ENCODE peak calls at places on chromosomes 13 and 19, in eight cellular contexts. B is stimulated activated CD4-positive, alpha-beta T cell treated with anti-CD3 and anti-CD28 coated beads, Interleukin-1b, Interleukin-23, amount 100 ng/mL, for 1 hour; X is HCEC 1CT; V is DMS53; Q is stimulated activated CD8-positive, alpha-beta memory T cell treated with anti-CD3 and anti-CD28 coated beads, Interleukin-15, amount 100 ng/mL, for 1 hour; E is A673; G is GM04504; F is KBM-7. T is an unnamed sample.

GRCh38 chr19:16714702-16715294 is 4.8 kb upstream of the NWD1 start:
- DNase-seq in B (peak; percentile 6), X (peak; percentile 45), V (peak; percentile 58), Q (no peak), E (peak; percentile 77), G (no peak), F (peak; percentile 86), T (no peak)

GRCh38 chr19:49338691-49339363 is 3.6 kb downstream of the CD37 start:
- DNase-seq in B (no peak), X (no peak), V (peak; percentile 85), Q (no peak), E (peak; percentile 87), G (no peak), F (no peak), T (peak; percentile 42)

GRCh38 chr19:18802354-18802753 is 11.2 kb upstream of the COMP start:
- DNase-seq in B (no peak), X (no peak), V (no peak), Q (no peak), E (peak; percentile 58), G (no peak), F (no peak), T (no peak)

GRCh38 chr13:40058757-40059236 is 403.3 kb downstream of the COG6 start:
- DNase-seq in B (no peak), X (peak; percentile 35), V (peak; percentile 71), Q (no peak), E (no peak), G (no peak), F (no peak), T (no peak)

GRCh38 chr19:41612483-41612882 is 14.4 kb downstream of the CEACAM4 start:
- DNase-seq in B (no peak), X (no peak), V (no peak), Q (no peak), E (no peak), G (no peak), F (no peak), T (no peak)

GRCh38 chr19:50173144-50173543 is 10.1 kb upstream of the IZUMO2 start:
- DNase-seq in B (no peak), X (no peak), V (peak; percentile 20), Q (no peak), E (no peak), G (no peak), F (peak; percentile 11), T (no peak)

GRCh38 chr19:3809881-3810707 is 23.9 kb upstream of the MATK start:
- DNase-seq in B (no peak), X (no peak), V (no peak), Q (no peak), E (no peak), G (no peak), F (no peak), T (no peak)

GRCh38 chr13:36848228-36848982 is 29.4 kb downstream of the RFXAP start:
- DNase-seq in B (no peak), X (peak; percentile 11), V (peak; percentile 84), Q (no peak), E (peak; percentile 36), G (no peak), F (peak; percentile 29), T (no peak)

GRCh38 chr13:95624020-95624419 is 20.5 kb downstream of the DZIP1 start:
- DNase-seq in B (no peak), X (peak; percentile 57), V (peak; percentile 54), Q (no peak), E (peak; percentile 68), G (no peak), F (peak; percentile 55), T (no peak)

GRCh38 chr13:93169980-93170379 is 56.6 kb upstream of the GPC6 start:
- DNase-seq in B (no peak), X (peak; percentile 94), V (peak; percentile 57), Q (no peak), E (no peak), G (peak; percentile 28), F (no peak), T (no peak)

GRCh38 chr13:110610955-110611595 is 4.3 kb upstream of the NAXD start:
- DNase-seq in B (no peak), X (peak; percentile 37), V (no peak), Q (no peak), E (peak; percentile 22), G (no peak), F (no peak), T (no peak)

GRCh38 chr13:99484405-99484981 is 16.8 kb upstream of the TM9SF2 start:
- DNase-seq in B (no peak), X (peak; percentile 73), V (no peak), Q (no peak), E (no peak), G (peak; percentile 63), F (no peak), T (no peak)

GRCh38 chr19:5828661-5829566 is 10.6 kb downstream of the FUT6 start:
- DNase-seq in B (no peak), X (no peak), V (peak; percentile 42), Q (no peak), E (peak; percentile 83), G (no peak), F (no peak), T (no peak)

GRCh38 chr13:33179463-33179862 is 106.1 kb downstream of the STARD13 start:
- DNase-seq in B (no peak), X (no peak), V (no peak), Q (no peak), E (no peak), G (no peak), F (no peak), T (no peak)

GRCh38 chr13:94322925-94323324 is 156.6 kb downstream of the DCT start:
- DNase-seq in B (no peak), X (no peak), V (no peak), Q (no peak), E (peak; percentile 79), G (no peak), F (peak; percentile 81), T (no peak)

GRCh38 chr13:35648109-35648508 is 171.6 kb upstream of the MAB21L1 start:
- DNase-seq in B (no peak), X (no peak), V (no peak), Q (no peak), E (no peak), G (no peak), F (no peak), T (no peak)

GRCh38 chr13:51577690-51578089 is 6.6 kb upstream of the WDFY2 start:
- DNase-seq in B (no peak), X (no peak), V (no peak), Q (no peak), E (no peak), G (no peak), F (no peak), T (no peak)

GRCh38 chr19:13849991-13850909 is 26.7 kb upstream of the NANOS3 start:
- DNase-seq in B (no peak), X (peak; percentile 79), V (peak; percentile 89), Q (no peak), E (peak; percentile 86), G (no peak), F (peak; percentile 69), T (no peak)

GRCh38 chr19:42496551-42497133 is 31.6 kb downstream of the CEACAM1 start:
- DNase-seq in B (no peak), X (no peak), V (no peak), Q (no peak), E (no peak), G (no peak), F (no peak), T (no peak)

GRCh38 chr19:57308514-57308913 is 11.8 kb upstream of the ZNF543 start:
- DNase-seq in B (no peak), X (no peak), V (no peak), Q (no peak), E (no peak), G (no peak), F (no peak), T (no peak)

GRCh38 chr13:67048084-67048792 is 181.9 kb downstream of the PCDH9 start:
- DNase-seq in B (no peak), X (peak; percentile 30), V (peak; percentile 16), Q (no peak), E (no peak), G (no peak), F (peak; percentile 33), T (no peak)

GRCh38 chr13:97263160-97263559 is 41.0 kb downstream of the MBNL2 start:
- DNase-seq in B (no peak), X (no peak), V (no peak), Q (no peak), E (no peak), G (no peak), F (no peak), T (no peak)

GRCh38 chr19:35935911-35936737 is at the start of gene LRFN3:
- DNase-seq in B (peak; percentile 24), X (peak; percentile 64), V (peak; percentile 97), Q (no peak), E (peak; percentile 90), G (no peak), F (peak; percentile 52), T (no peak)

GRCh38 chr19:49475995-49476880 is 2.2 kb downstream of the FLT3LG start:
- DNase-seq in B (peak; percentile 48), X (no peak), V (peak; percentile 76), Q (no peak), E (peak; percentile 83), G (no peak), F (peak; percentile 59), T (no peak)

GRCh38 chr13:73962284-73962683 is 171.9 kb downstream of the KLF12 start:
- DNase-seq in B (no peak), X (no peak), V (no peak), Q (no peak), E (no peak), G (no peak), F (no peak), T (no peak)

GRCh38 chr13:36453518-36453917 is 21.2 kb downstream of the CCNA1 start:
- DNase-seq in B (no peak), X (no peak), V (peak; percentile 65), Q (no peak), E (peak; percentile 72), G (no peak), F (peak; percentile 27), T (no peak)

GRCh38 chr19:12478234-12478941 is 6.2 kb downstream of the ZNF709 start:
- DNase-seq in B (no peak), X (no peak), V (no peak), Q (no peak), E (no peak), G (no peak), F (no peak), T (no peak)

GRCh38 chr19:12015753-12016116 is 19.7 kb downstream of the ZNF433 start:
- DNase-seq in B (no peak), X (no peak), V (no peak), Q (no peak), E (no peak), G (no peak), F (peak; percentile 12), T (no peak)

GRCh38 chr13:110371550-110372465 is 64.7 kb downstream of the COL4A2 start:
- DNase-seq in B (no peak), X (no peak), V (peak; percentile 47), Q (no peak), E (peak; percentile 15), G (no peak), F (no peak), T (no peak)

GRCh38 chr13:27821566-27821965 is 29.3 kb downstream of the GSX1 start:
- DNase-seq in B (no peak), X (no peak), V (peak; percentile 20), Q (no peak), E (no peak), G (no peak), F (no peak), T (no peak)

GRCh38 chr19:51794865-51795490 is at the start of gene FPR3:
- DNase-seq in B (no peak), X (no peak), V (no peak), Q (no peak), E (peak; percentile 84), G (no peak), F (no peak), T (no peak)

GRCh38 chr19:15776991-15777787 is 10.3 kb upstream of the OR10H5 start:
- DNase-seq in B (no peak), X (no peak), V (no peak), Q (no peak), E (no peak), G (no peak), F (no peak), T (no peak)

GRCh38 chr13:99442273-99442895 is 58.9 kb upstream of the TM9SF2 start:
- DNase-seq in B (no peak), X (peak; percentile 35), V (peak; percentile 45), Q (no peak), E (peak; percentile 68), G (no peak), F (peak; percentile 74), T (no peak)

GRCh38 chr19:51726049-51726448 is 2.3 kb upstream of the HAS1 start:
- DNase-seq in B (no peak), X (no peak), V (no peak), Q (no peak), E (peak; percentile 18), G (peak; percentile 35), F (no peak), T (no peak)